ENCODE peak calls at places on chromosomes 13 and 19, in five cellular contexts. B, F, K, W and X are unnamed samples.
A peak's percentile ranks its signal among the peaks of the same experiment; 100 is the strongest.

GRCh38 chr19:1315470-1316166 is 29.9 kb downstream of the EFNA2 start:
- DNase-seq in B (no peak), F (peak; percentile 66), K (no peak), W (peak; percentile 60), X (peak; percentile 92)

GRCh38 chr13:51519839-51520238 is 64.4 kb upstream of the WDFY2 start:
- DNase-seq in B (no peak), F (no peak), K (no peak), W (no peak), X (no peak)

GRCh38 chr19:38596057-38596981 is 21.4 kb downstream of the MAP4K1 start:
- DNase-seq in B (peak; percentile 65), F (peak; percentile 98), K (no peak), W (peak; percentile 67), X (no peak)

GRCh38 chr19:12825259-12826131 is 8.9 kb downstream of the RTBDN start:
- DNase-seq in B (peak; percentile 68), F (peak; percentile 94), K (no peak), W (no peak), X (peak; percentile 79)

GRCh38 chr19:5452594-5453565 is 2.3 kb upstream of the ZNRF4 start:
- DNase-seq in B (no peak), F (no peak), K (no peak), W (no peak), X (no peak)

GRCh38 chr19:42480335-42481095 is 37.8 kb upstream of the CXCL17 start:
- DNase-seq in B (no peak), F (no peak), K (no peak), W (no peak), X (no peak)

GRCh38 chr13:73210218-73210883 is 151.5 kb downstream of the KLF5 start:
- DNase-seq in B (no peak), F (no peak), K (no peak), W (no peak), X (no peak)

GRCh38 chr19:19460761-19461265 is 54.5 kb downstream of the TSSK6 start:
- DNase-seq in B (no peak), F (peak; percentile 49), K (no peak), W (peak; percentile 71), X (no peak)

GRCh38 chr13:106919093-106919492 is 351.2 kb upstream of the ARGLU1 start:
- DNase-seq in B (no peak), F (no peak), K (no peak), W (no peak), X (no peak)

GRCh38 chr19:16316506-16316882 is 8.1 kb upstream of the KLF2 start:
- DNase-seq in B (no peak), F (no peak), K (no peak), W (no peak), X (no peak)
- TF ChIP-seq CTCF in B (no peak), F (no peak), K (no peak), W (no peak), X (no peak)

DNA sequence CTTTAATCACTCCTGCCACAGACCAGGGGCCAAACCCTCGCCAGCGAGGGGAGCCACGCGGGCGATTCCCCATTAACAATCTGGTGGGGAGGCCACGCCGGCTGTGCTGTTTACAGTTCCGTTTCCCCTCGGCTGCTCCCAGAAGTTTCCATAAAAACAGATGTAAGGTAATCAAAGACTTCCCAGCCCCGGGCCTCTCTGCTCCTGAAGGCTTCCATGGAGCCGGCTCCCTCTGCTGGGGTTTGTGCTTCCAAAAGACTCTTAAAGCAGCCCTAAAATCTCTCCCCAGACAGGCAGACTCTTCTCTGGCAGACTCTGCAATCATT is 36.3 kb upstream of the CCNE1 start:
- DNase-seq in B (no peak), F (peak; percentile 32), K (no peak), W (no peak), X (no peak)
- TF ChIP-seq CTCF in B (no peak), F (no peak), K (no peak), W (no peak), X (no peak)

DNA sequence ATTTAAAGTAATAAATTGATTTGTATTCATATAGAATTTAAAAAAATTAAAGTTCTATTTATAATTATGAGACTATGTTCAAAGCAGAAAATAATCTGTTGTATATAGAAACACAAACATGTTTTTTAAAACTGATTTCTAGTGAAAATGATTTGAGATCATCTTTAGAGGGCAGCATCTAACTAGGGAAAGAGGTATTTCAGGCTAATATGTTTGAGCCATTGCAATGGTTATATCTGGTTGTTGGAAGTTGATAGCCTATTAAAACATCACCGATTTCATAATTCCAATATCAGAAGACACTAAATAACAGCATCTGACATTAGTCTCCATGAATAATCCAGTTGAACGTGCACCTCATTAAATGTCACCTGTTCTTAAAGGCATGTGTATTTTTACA is 79.8 kb upstream of the SLITRK6 start:
- DNase-seq in B (no peak), F (no peak), K (no peak), W (no peak), X (no peak)
- TF ChIP-seq CTCF in B (no peak), F (no peak), K (no peak), W (no peak), X (no peak)

GRCh38 chr13:46010148-46010547 is 42.4 kb downstream of the ZC3H13 start:
- DNase-seq in B (no peak), F (no peak), K (no peak), W (no peak), X (no peak)
- TF ChIP-seq CTCF in B (peak; percentile 58), F (no peak), K (no peak), W (peak; percentile 10), X (peak; percentile 33)